ENCODE peak calls at places on chromosomes 11 and 22, in four cellular contexts. O is HepG2, F is A549, Z is H1. D is an unnamed sample.

GRCh38 chr11:113365895-113366294 is 21.7 kb upstream of the ANKK1 start:
- DNase-seq in F (no peak), Z (no peak), O (no peak), D (no peak)

GRCh38 chr11:93487032-93487483 is 56.1 kb downstream of the SMCO4 start:
- DNase-seq in F (no peak), O (peak), Z (no peak), D (no peak)

GRCh38 chr11:65551572-65552398 is 6.4 kb downstream of the LTBP3 start:
- DNase-seq in O (peak), F (peak), Z (no peak), D (peak)

GRCh38 chr22:50581031-50581949 is 1.4 kb downstream of the CHKB start:
- DNase-seq in F (no peak), Z (no peak), O (no peak), D (no peak)

GRCh38 chr11:97751405-97751804 is 1269.3 kb upstream of the CNTN5 start:
- DNase-seq in F (no peak), Z (no peak), O (no peak), D (no peak)

GRCh38 chr11:31656051-31656450 is 146.5 kb downstream of the ELP4 start:
- DNase-seq in F (peak), Z (no peak), O (no peak), D (peak)

GRCh38 chr11:34840736-34841386 is 75.3 kb downstream of the APIP start:
- DNase-seq in F (peak), Z (no peak), O (peak), D (peak)

GRCh38 chr11:44310456-44311272 is 725 bp upstream of the ALX4 start:
- DNase-seq in O (no peak), F (no peak), Z (no peak), D (no peak)

GRCh38 chr11:122634507-122634906 is 21.0 kb upstream of the UBASH3B start:
- DNase-seq in O (no peak), Z (no peak), F (no peak), D (peak)

GRCh38 chr11:48900131-48900800 is 83.4 kb downstream of the TRIM51G start:
- DNase-seq in Z (no peak), F (no peak), O (no peak), D (no peak)

GRCh38 chr11:45543808-45544422 is 121.5 kb downstream of the CHST1 start:
- DNase-seq in O (no peak), Z (peak), F (peak), D (peak)

GRCh38 chr11:8826901-8827560 is 84.0 kb upstream of the AKIP1 start:
- DNase-seq in F (no peak), Z (no peak), O (no peak), D (no peak)

DNA sequence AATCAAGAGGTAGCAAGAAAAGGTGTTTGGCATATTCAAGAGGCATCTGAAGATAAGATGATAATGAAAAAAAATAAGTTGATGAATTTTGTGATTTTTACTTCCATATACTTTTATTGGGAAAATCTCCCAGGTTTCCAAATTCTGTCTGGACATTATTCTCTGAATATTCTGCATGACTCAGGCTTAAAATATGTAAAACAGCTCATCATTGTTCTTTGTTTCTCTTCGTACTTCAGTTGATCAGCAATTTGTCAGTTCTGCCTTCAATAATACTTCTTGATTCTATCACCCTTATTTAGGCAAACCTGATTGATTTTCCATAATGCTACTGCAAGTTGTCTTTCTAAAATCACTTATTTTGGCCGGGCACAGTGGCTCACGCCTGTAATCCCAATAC is 30.2 kb downstream of the GTF2H1 start:
- DNase-seq in Z (no peak), F (no peak), O (no peak), D (peak)
- TF ChIP-seq MAFK in Z (no peak), F (no peak), O (no peak), D (no peak)

GRCh38 chr11:75462117-75462653 is 29.2 kb upstream of the KLHL35 start:
- DNase-seq in Z (peak), O (no peak), F (no peak), D (no peak)
- TF ChIP-seq MAFK in Z (no peak), O (no peak), F (no peak), D (no peak)

GRCh38 chr11:47242596-47243192 is 5.9 kb downstream of the ACP2 start:
- DNase-seq in F (no peak), O (no peak), Z (no peak), D (no peak)

GRCh38 chr11:47243454-47243853 is 5.2 kb downstream of the ACP2 start:
- DNase-seq in Z (no peak), O (peak), F (peak), D (no peak)

GRCh38 chr11:47239889-47240288 is 8.7 kb downstream of the ACP2 start:
- DNase-seq in F (no peak), Z (no peak), O (no peak), D (no peak)

GRCh38 chr11:47244664-47245350 is 3.8 kb downstream of the ACP2 start:
- DNase-seq in F (no peak), Z (no peak), O (no peak), D (no peak)

DNA sequence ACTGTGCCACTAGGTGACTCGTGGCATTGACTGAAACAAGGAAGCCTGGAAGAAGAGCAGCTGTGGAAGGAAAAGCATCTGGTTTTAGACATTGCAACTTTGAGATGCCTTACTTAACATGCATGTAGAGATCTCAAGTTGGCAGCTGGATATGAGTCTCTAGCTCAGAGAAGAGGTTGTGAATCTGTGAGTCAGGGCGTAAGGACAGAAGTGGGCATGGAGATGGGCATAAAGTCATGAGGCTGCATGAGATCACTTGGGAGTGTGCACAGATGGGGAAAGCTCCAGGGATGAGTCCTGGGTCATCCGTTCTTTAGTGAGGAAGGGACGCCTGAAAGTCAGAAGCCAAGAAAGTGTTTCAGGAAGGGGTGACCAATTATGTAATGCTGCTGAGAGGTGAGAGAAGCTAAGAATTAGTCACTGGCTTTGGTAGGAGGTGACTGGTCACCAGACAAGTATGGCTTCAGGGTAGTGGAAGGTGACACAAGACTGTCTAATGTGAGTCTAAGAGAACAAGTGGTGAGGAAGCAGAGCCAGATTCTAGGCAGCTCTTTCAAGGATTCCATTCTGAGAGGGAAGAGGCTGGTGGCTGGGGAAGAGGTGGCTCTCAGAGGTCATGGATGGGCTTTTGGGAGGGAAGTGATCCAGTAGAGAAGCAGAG is 6.7 kb downstream of the ACP2 start:
- DNase-seq in Z (no peak), O (no peak), F (no peak), D (peak)
- TF ChIP-seq MAFK in Z (no peak), O (no peak), F (no peak), D (no peak)

GRCh38 chr11:1548221-1549070 is 23.6 kb downstream of the DUSP8 start:
- DNase-seq in O (no peak), Z (no peak), F (peak), D (peak)

GRCh38 chr11:1546536-1547466 is 25.3 kb downstream of the DUSP8 start:
- DNase-seq in O (no peak), Z (no peak), F (peak), D (peak)

GRCh38 chr11:1546077-1546535 is 26.0 kb downstream of the DUSP8 start:
- DNase-seq in F (no peak), O (no peak), Z (no peak), D (no peak)

GRCh38 chr11:1547467-1548098 is 24.5 kb downstream of the DUSP8 start:
- DNase-seq in F (no peak), O (no peak), Z (no peak), D (no peak)

GRCh38 chr11:1549355-1550330 is 22.4 kb downstream of the DUSP8 start:
- DNase-seq in F (no peak), Z (no peak), O (peak), D (no peak)
- TF ChIP-seq MAFK in F (no peak), Z (no peak), O (no peak), D (no peak)

DNA sequence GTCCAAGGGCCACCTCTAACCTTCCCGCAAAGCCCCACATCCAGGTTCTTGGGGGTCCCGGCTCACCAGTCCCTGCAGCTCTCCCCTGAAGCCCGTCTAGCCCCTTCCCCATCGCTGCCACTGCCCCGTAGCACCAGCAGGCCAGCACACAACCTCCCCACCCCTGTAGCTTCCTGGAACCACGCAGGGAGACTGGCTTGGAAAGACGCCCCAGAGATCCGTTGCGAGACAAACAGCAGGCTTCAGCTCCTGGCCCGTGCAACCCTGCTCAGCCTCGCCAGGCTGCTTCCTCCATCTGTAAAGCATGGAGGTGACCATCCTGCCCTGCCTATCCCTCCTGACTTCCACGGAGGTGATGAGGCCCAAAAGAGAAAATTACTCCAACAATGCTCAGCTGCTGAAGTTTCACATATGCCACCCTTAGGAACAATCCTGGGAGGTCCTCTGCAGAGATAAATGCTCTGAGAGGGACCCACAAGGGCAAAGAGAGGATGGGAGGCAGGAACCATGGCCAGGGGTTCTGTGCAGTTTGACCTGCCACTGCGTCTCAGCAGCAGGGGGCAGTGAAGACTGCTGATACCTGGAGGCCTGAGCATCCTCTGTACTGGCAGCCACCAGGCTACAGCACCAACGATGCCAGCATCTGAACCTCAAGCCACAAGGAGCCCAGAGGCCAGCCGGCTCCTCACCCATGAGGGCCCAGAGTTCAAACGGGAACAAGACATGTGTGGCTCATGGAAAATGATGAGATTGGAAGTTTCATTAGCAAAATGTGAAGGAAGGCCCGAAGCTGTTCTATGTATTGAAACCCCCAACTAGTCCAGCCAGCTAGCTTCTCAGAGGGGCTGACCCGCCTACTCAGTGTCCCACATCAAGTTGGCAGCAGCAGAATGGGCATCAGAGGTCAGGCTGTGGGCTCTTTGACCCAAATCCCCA is 16.1 kb downstream of the DGCR2 start:
- DNase-seq in F (no peak), Z (no peak), O (no peak), D (no peak)
- TF ChIP-seq MAFK in F (no peak), Z (no peak), O (no peak), D (no peak)

GRCh38 chr11:69962152-69962551 is 116.0 kb upstream of the ANO1 start:
- DNase-seq in O (no peak), F (peak), Z (no peak), D (peak)
- TF ChIP-seq MAFK in O (no peak), F (no peak), Z (no peak), D (no peak)

DNA sequence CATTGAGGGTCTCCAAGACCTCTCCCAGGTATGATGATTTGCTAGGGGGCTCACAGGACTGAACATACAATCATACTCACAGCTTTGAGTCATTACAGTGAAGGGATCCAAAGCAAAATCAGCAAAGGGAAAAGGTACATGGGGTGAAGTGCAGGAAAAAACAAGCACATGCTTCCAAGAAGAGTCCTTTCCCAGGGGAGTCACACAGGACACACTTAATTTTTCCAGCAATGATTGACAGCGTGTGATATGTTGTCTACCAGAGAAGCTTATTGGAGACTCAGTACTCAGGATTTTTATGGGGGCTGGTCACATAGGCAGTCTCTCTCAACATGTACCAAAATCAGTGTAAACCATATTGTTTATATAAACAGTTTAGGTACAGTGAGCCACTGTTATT is 25.3 kb downstream of the CUL5 start:
- DNase-seq in Z (no peak), F (no peak), O (no peak), D (no peak)
- TF ChIP-seq MAFK in Z (no peak), F (no peak), O (no peak), D (no peak)